ENCODE peak calls at places on chromosome 13, in four cellular contexts. O is dermis blood vessel endothelial cell; I is GM20000; G is activated CD8-positive, alpha-beta T cell treated with anti-CD3 and anti-CD28 coated beads, Interleukin-2, amount 10 ng/mL, durations not matched to agents 7 days and 5 days. A is an unnamed sample.

GRCh38 chr13:91347996-91348905 is 764 bp downstream of the MIR17HG start:
- DNase-seq in O (peak; percentile 51), I (peak; percentile 87), G (peak; percentile 65), A (peak; percentile 88)

GRCh38 chr13:87274209-87274819 is 396.9 kb upstream of the SLITRK5 start:
- DNase-seq in O (no peak), I (peak; percentile 13), G (peak; percentile 34), A (no peak)

GRCh38 chr13:43785681-43786471 is 896 bp downstream of the ENOX1 start:
- DNase-seq in O (peak; percentile 33), I (peak; percentile 58), G (peak; percentile 25), A (peak; percentile 89)

GRCh38 chr13:24511824-24512207 is 762 bp downstream of the PARP4 start:
- DNase-seq in O (no peak), I (no peak), G (no peak), A (no peak)

GRCh38 chr13:40355126-40355719 is 311.2 kb downstream of the FOXO1 start:
- DNase-seq in O (no peak), I (no peak), G (no peak), A (no peak)

GRCh38 chr13:42991892-42992584 is at the start of gene EPSTI1:
- DNase-seq in O (peak; percentile 75), I (peak; percentile 61), G (peak; percentile 86), A (peak; percentile 89)

GRCh38 chr13:94080527-94080926 is 399.0 kb downstream of the DCT start:
- DNase-seq in O (no peak), I (no peak), G (no peak), A (no peak)

GRCh38 chr13:101424381-101425155 is 8.3 kb upstream of the NALCN start:
- DNase-seq in O (peak; percentile 46), I (no peak), G (no peak), A (no peak)

GRCh38 chr13:95874286-95874685 is 178.9 kb downstream of the UGGT2 start:
- DNase-seq in O (no peak), I (no peak), G (no peak), A (no peak)

A was measured in posterior vena cava.